ENCODE peak calls at places on chromosomes 16 and 17, in nine cellular contexts. P is Peyer's patch, A is A549, O is transverse colon, H is heart left ventricle, S is tibial nerve, G is H1, B is H54, I is stomach. Z is an unnamed sample.

GRCh38 chr16:53372942-53373871 is 61.1 kb upstream of the RBL2 start:
- DNase-seq in P (peak; percentile 88), A (peak; percentile 9), O (peak; percentile 76), H (peak; percentile 69), S (no peak), G (peak; percentile 87), B (no peak), I (peak; percentile 85), Z (no peak)

GRCh38 chr17:42284020-42284369 is 4.3 kb upstream of the STAT5A start:
- DNase-seq in P (no peak), A (no peak), O (no peak), H (no peak), S (no peak), G (no peak), B (no peak), I (no peak), Z (peak; percentile 8)

GRCh38 chr17:45160505-45161287 is 979 bp upstream of the HEXIM2 start:
- DNase-seq in P (peak; percentile 81), A (peak; percentile 85), O (peak; percentile 67), H (peak; percentile 86), S (peak; percentile 63), G (peak; percentile 88), B (no peak), I (peak; percentile 58), Z (peak; percentile 80)

GRCh38 chr17:17993366-17993765 is 20.7 kb downstream of the DRC3 start:
- DNase-seq in P (no peak), A (no peak), O (no peak), H (no peak), S (no peak), G (no peak), B (no peak), I (no peak), Z (peak; percentile 35)

GRCh38 chr16:89827383-89828198 is 684 bp upstream of the SPIRE2 start:
- DNase-seq in P (peak; percentile 74), A (peak; percentile 85), O (peak; percentile 72), H (no peak), S (no peak), G (peak; percentile 84), B (peak; percentile 53), I (peak; percentile 61), Z (peak; percentile 60)

GRCh38 chr17:76872221-76872873 is 4.1 kb downstream of the MGAT5B start:
- DNase-seq in P (no peak), A (peak; percentile 89), O (peak; percentile 13), H (peak; percentile 25), S (no peak), G (no peak), B (peak; percentile 100), I (no peak), Z (no peak)

GRCh38 chr17:65332375-65332774 is 195.2 kb downstream of the RGS9 start:
- DNase-seq in P (no peak), A (no peak), O (no peak), H (no peak), S (no peak), G (no peak), B (peak; percentile 40), I (no peak), Z (no peak)

GRCh38 chr17:1710807-1711553 is 803 bp upstream of the TLCD2 start:
- DNase-seq in P (no peak), A (peak; percentile 45), O (no peak), H (no peak), S (no peak), G (peak; percentile 61), B (no peak), I (no peak), Z (no peak)

GRCh38 chr17:34254651-34255380 is at the start of gene CCL2:
- DNase-seq in P (no peak), A (peak; percentile 76), O (peak; percentile 50), H (peak; percentile 72), S (peak; percentile 81), G (peak; percentile 56), B (no peak), I (peak; percentile 33), Z (peak; percentile 75)

GRCh38 chr16:49492896-49493620 is 119.5 kb downstream of the C16orf78 start:
- DNase-seq in P (peak; percentile 46), A (no peak), O (no peak), H (no peak), S (no peak), G (no peak), B (no peak), I (no peak), Z (no peak)

GRCh38 chr17:51240275-51240674 is 19.6 kb downstream of the MBTD1 start:
- DNase-seq in P (no peak), A (no peak), O (no peak), H (no peak), S (no peak), G (no peak), B (no peak), I (no peak), Z (no peak)

GRCh38 chr16:11742041-11742535 is 569 bp downstream of the TXNDC11 start:
- DNase-seq in P (peak; percentile 81), A (peak; percentile 39), O (peak; percentile 67), H (peak; percentile 81), S (peak; percentile 12), G (peak; percentile 68), B (peak; percentile 31), I (peak; percentile 58), Z (peak; percentile 70)

GRCh38 chr17:58303981-58304734 is 23.4 kb upstream of the MPO start:
- DNase-seq in P (peak; percentile 54), A (peak; percentile 63), O (peak; percentile 51), H (no peak), S (no peak), G (peak; percentile 84), B (peak; percentile 95), I (peak; percentile 52), Z (no peak)

GRCh38 chr17:51853857-51854256 is 304.7 kb downstream of the CA10 start:
- DNase-seq in P (no peak), A (no peak), O (peak; percentile 8), H (no peak), S (no peak), G (no peak), B (no peak), I (no peak), Z (no peak)

GRCh38 chr16:70703041-70703834 is 17.4 kb upstream of the MTSS2 start:
- DNase-seq in P (no peak), A (no peak), O (peak; percentile 47), H (no peak), S (no peak), G (no peak), B (peak; percentile 65), I (no peak), Z (peak; percentile 97)

GRCh38 chr16:5706206-5706605 is 608.6 kb upstream of the EEF2KMT start:
- DNase-seq in P (no peak), A (no peak), O (no peak), H (no peak), S (no peak), G (no peak), B (no peak), I (no peak), Z (no peak)

GRCh38 chr17:77071925-77072490 is 68.8 kb upstream of the SEC14L1 start:
- DNase-seq in P (no peak), A (no peak), O (no peak), H (no peak), S (no peak), G (no peak), B (no peak), I (no peak), Z (no peak)

GRCh38 chr16:87042551-87043272 is 274.5 kb downstream of the C16orf95 start:
- DNase-seq in P (no peak), A (no peak), O (no peak), H (no peak), S (no peak), G (no peak), B (no peak), I (no peak), Z (no peak)

GRCh38 chr17:64455993-64456885 is 7.3 kb downstream of the MILR1 start:
- DNase-seq in P (no peak), A (no peak), O (no peak), H (no peak), S (no peak), G (no peak), B (no peak), I (no peak), Z (no peak)

GRCh38 chr17:60604686-60605334 is 4.8 kb downstream of the PPM1D start:
- DNase-seq in P (no peak), A (no peak), O (no peak), H (no peak), S (no peak), G (peak; percentile 23), B (peak; percentile 76), I (no peak), Z (peak; percentile 79)

GRCh38 chr16:70428178-70428998 is 10.5 kb downstream of the ST3GAL2 start:
- DNase-seq in P (peak; percentile 90), A (peak; percentile 96), O (peak; percentile 92), H (peak; percentile 95), S (peak; percentile 65), G (peak; percentile 68), B (peak; percentile 93), I (peak; percentile 87), Z (peak; percentile 99)

GRCh38 chr16:71287903-71288302 is 1.3 kb downstream of the CMTR2 start:
- DNase-seq in P (no peak), A (no peak), O (no peak), H (no peak), S (no peak), G (no peak), B (no peak), I (no peak), Z (no peak)

GRCh38 chr16:57982345-57982744 is 11.4 kb upstream of the CNGB1 start:
- DNase-seq in P (no peak), A (no peak), O (no peak), H (no peak), S (no peak), G (no peak), B (no peak), I (no peak), Z (no peak)
- TF ChIP-seq POLR2A in P (no peak), A (no peak), O (no peak), H (no peak), S (no peak), G (no peak), B (no peak), I (no peak), Z (no peak)

DNA sequence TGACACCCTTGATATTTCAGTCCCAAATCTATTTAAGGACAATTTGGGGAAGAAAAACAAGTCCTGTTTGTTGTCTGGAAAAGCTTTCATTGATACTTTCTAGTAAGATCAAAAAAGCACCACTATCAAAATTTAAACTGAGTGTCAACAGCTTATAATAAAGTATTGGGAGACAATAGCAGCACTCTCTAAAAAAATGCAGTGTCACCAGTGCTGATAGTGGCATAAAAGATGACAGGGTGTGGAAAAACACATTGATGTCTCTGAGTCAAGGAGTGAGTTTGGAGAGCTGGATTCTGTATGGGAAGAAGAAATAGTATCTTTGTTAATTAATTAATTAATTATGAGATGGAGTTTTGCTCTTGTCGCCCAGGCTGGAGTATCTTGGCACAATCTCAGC is 8.3 kb upstream of the TOM1L1 start:
- DNase-seq in P (no peak), A (no peak), O (no peak), H (no peak), S (no peak), G (no peak), B (no peak), I (no peak), Z (no peak)
- TF ChIP-seq POLR2A in P (no peak), A (no peak), O (no peak), H (no peak), S (no peak), G (no peak), B (no peak), I (no peak), Z (no peak)

GRCh38 chr17:4559851-4560820 is at the start of gene GGT6:
- DNase-seq in P (peak; percentile 87), A (no peak), O (peak; percentile 91), H (no peak), S (no peak), G (no peak), B (no peak), I (peak; percentile 93), Z (peak; percentile 62)
- TF ChIP-seq POLR2A in P (peak; percentile 62), A (no peak), O (peak; percentile 91), H (no peak), S (no peak), G (no peak), B (no peak), I (no peak), Z (no peak)

GRCh38 chr16:75206749-75207451 is at the start of gene CTRB2:
- DNase-seq in P (no peak), A (no peak), O (no peak), H (peak; percentile 58), S (no peak), G (no peak), B (no peak), I (no peak), Z (no peak)
- TF ChIP-seq POLR2A in P (no peak), A (no peak), O (no peak), H (no peak), S (no peak), G (no peak), B (no peak), I (no peak), Z (no peak)

Z was measured in adrenal gland.